ENCODE peak calls at places on chromosomes 3 and 15, in seven cellular contexts. L is HL-60, T is astrocyte of the spinal cord, I is Caco-2, P is IMR-90, F is MM.1S, D is tibial artery. Q is an unnamed sample.

GRCh38 chr3:66938338-66938963 is 59.7 kb upstream of the KBTBD8 start:
- DNase-seq in P (peak), L (peak), F (peak), T (peak), D (no peak), I (peak), Q (peak)

GRCh38 chr3:72080101-72080500 is 295.2 kb upstream of the PROK2 start:
- DNase-seq in L (no peak), D (no peak), F (no peak), T (no peak), P (no peak), I (no peak), Q (no peak)

GRCh38 chr3:36714343-36714742 is 50.0 kb downstream of the DCLK3 start:
- DNase-seq in D (no peak), I (no peak), P (no peak), F (no peak), L (no peak), T (peak), Q (peak)

GRCh38 chr3:161372321-161373260 is 1.3 kb upstream of the SPTSSB start:
- DNase-seq in F (no peak), L (no peak), D (no peak), P (no peak), T (peak), I (peak), Q (no peak)

GRCh38 chr15:74497584-74497983 is 36.6 kb upstream of the UBL7 start:
- DNase-seq in I (no peak), P (no peak), L (no peak), T (no peak), D (no peak), F (peak), Q (no peak)

GRCh38 chr3:77102916-77103769 is 63.2 kb downstream of the ROBO2 start:
- DNase-seq in P (peak), I (no peak), D (no peak), F (no peak), L (no peak), T (peak), Q (peak)

GRCh38 chr15:31032959-31033358 is 41.5 kb upstream of the MTMR10 start:
- DNase-seq in L (no peak), T (peak), I (no peak), P (peak), F (no peak), D (no peak), Q (peak)

GRCh38 chr3:147130461-147130860 is 275.9 kb downstream of the ZIC4 start:
- DNase-seq in I (no peak), D (no peak), L (no peak), P (peak), F (no peak), T (peak), Q (peak)

GRCh38 chr3:37137516-37137915 is 36.9 kb downstream of the LRRFIP2 start:
- DNase-seq in F (no peak), T (no peak), P (peak), I (no peak), D (no peak), L (no peak), Q (no peak)

GRCh38 chr3:54262943-54263342 is 140.6 kb downstream of the CACNA2D3 start:
- DNase-seq in L (no peak), D (no peak), I (no peak), F (no peak), P (no peak), T (no peak), Q (no peak)

GRCh38 chr15:101151286-101151685 is 100.6 kb downstream of the CHSY1 start:
- DNase-seq in L (no peak), F (peak), T (no peak), I (no peak), D (peak), P (no peak), Q (no peak)

GRCh38 chr15:98875309-98875708 is 132.3 kb downstream of the PGPEP1L start:
- DNase-seq in F (peak), L (no peak), D (no peak), I (no peak), T (no peak), P (peak), Q (no peak)

GRCh38 chr3:196942915-196943277 is 568 bp upstream of the NCBP2 start:
- DNase-seq in I (no peak), T (no peak), D (no peak), P (no peak), F (no peak), L (no peak), Q (peak)

GRCh38 chr15:40539030-40539429 is 25.8 kb downstream of the CCDC32 start:
- DNase-seq in L (no peak), T (no peak), P (no peak), D (no peak), F (no peak), I (no peak), Q (no peak)

GRCh38 chr15:92877000-92877399 is 23.1 kb upstream of the CHD2 start:
- DNase-seq in I (peak), P (no peak), L (no peak), T (no peak), D (no peak), F (no peak), Q (no peak)

GRCh38 chr3:15102833-15103232 is 3.9 kb upstream of the RBSN start:
- DNase-seq in F (no peak), T (no peak), I (no peak), L (no peak), D (no peak), P (no peak), Q (no peak)

GRCh38 chr15:91821458-91821857 is 32.0 kb upstream of the SLCO3A1 start:
- DNase-seq in D (no peak), P (no peak), I (no peak), T (no peak), L (no peak), F (no peak), Q (no peak)

GRCh38 chr15:77569647-77570186 is 63.0 kb downstream of the LINGO1 start:
- DNase-seq in D (no peak), I (peak), L (no peak), F (no peak), P (no peak), T (no peak), Q (peak)

GRCh38 chr3:47019201-47019600 is 39.7 kb downstream of the NBEAL2 start:
- DNase-seq in I (no peak), D (no peak), F (no peak), L (no peak), T (no peak), P (peak), Q (no peak)

GRCh38 chr3:172811099-172811498 is 60.6 kb downstream of the ECT2 start:
- DNase-seq in I (no peak), L (no peak), F (no peak), D (no peak), T (no peak), P (no peak), Q (no peak)

GRCh38 chr3:172803489-172803888 is 53.0 kb downstream of the ECT2 start:
- DNase-seq in D (no peak), I (no peak), P (no peak), F (no peak), L (no peak), T (no peak), Q (no peak)

GRCh38 chr3:172813462-172813861 is 62.9 kb downstream of the ECT2 start:
- DNase-seq in T (no peak), I (no peak), D (no peak), L (no peak), F (no peak), P (no peak), Q (no peak)

GRCh38 chr3:172804323-172804722 is 53.8 kb downstream of the ECT2 start:
- DNase-seq in P (no peak), T (no peak), D (no peak), F (no peak), I (no peak), L (no peak), Q (no peak)

GRCh38 chr3:172808969-172809546 is 58.5 kb downstream of the ECT2 start:
- DNase-seq in F (peak), T (peak), I (no peak), P (peak), D (no peak), L (peak), Q (peak)
- TF ChIP-seq CTCF in F (peak), T (no peak), I (peak), P (peak), D (peak), L (no peak), Q (peak)

GRCh38 chr3:100278910-100279309 is 18.1 kb downstream of the TBC1D23 start:
- DNase-seq in D (no peak), P (no peak), L (no peak), F (no peak), T (no peak), I (no peak), Q (no peak)
- H3K4me3 ChIP-seq in D (no peak), P (no peak), L (no peak), F (no peak), T (no peak), I (no peak), Q (no peak)

GRCh38 chr3:126082334-126083137 is 1.4 kb downstream of the SLC41A3 start:
- DNase-seq in I (no peak), D (no peak), P (no peak), T (no peak), F (no peak), L (no peak), Q (no peak)

GRCh38 chr3:126080970-126081369 is 3.0 kb downstream of the SLC41A3 start:
- DNase-seq in F (no peak), D (no peak), T (no peak), L (no peak), I (no peak), P (no peak), Q (no peak)

GRCh38 chr3:126083511-126083912 is 412 bp downstream of the SLC41A3 start:
- DNase-seq in I (peak), L (no peak), P (peak), D (no peak), T (peak), F (peak), Q (no peak)

GRCh38 chr3:126083138-126083445 is 832 bp downstream of the SLC41A3 start:
- DNase-seq in P (no peak), F (no peak), L (no peak), D (no peak), I (no peak), T (no peak), Q (no peak)

DNA sequence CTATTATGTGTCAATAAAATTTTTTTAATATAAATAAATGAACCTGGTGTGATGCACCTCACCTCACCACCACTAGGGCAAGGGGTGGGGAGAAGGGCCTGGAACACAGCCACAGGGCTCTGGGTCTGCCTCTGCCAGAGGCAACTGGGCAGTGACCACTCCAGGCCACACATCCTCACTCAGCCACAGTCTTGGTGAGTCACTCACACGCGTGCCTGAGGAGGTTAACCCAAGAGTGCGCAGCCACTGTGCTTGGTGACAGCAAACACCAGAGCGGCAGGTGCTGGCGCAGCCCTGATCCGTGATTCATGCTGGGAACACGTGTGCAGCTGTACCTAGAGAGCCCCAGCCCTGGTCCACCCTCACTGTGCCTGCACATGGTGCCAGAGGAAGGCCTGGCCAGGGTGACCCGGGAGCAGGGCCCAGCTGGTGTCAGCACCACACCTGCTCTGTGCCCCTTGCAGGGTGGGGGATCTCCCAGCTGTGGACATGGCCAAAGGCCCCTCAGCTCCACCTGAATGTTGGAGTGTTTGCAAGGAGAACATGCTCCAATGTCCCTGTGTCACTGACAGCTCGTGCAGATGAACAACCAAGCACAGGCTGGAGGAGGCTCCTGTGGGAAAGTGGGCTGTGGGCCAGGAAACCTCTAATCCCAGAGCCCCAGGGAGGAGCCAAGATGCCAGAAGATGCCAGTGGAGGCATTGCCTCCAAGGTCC is 2.1 kb downstream of the SLC41A3 start:
- DNase-seq in D (no peak), F (no peak), L (no peak), P (peak), T (peak), I (no peak), Q (peak)
- TF ChIP-seq CTCF in D (no peak), F (peak), L (no peak), P (peak), T (peak), I (no peak), Q (peak)

GRCh38 chr15:83106994-83107840 is at the start of gene TM6SF1:
- DNase-seq in D (no peak), L (no peak), I (no peak), T (no peak), F (no peak), P (no peak), Q (no peak)

GRCh38 chr15:83109532-83109931 is 2.1 kb downstream of the TM6SF1 start:
- DNase-seq in P (no peak), I (no peak), F (no peak), T (no peak), D (no peak), L (no peak), Q (no peak)

GRCh38 chr15:83107841-83108181 is 366 bp downstream of the TM6SF1 start:
- DNase-seq in F (no peak), L (no peak), I (no peak), D (no peak), T (no peak), P (no peak), Q (no peak)

GRCh38 chr15:83110361-83110760 is 2.9 kb downstream of the TM6SF1 start:
- DNase-seq in P (peak), T (no peak), I (no peak), D (no peak), F (no peak), L (no peak), Q (no peak)

DNA sequence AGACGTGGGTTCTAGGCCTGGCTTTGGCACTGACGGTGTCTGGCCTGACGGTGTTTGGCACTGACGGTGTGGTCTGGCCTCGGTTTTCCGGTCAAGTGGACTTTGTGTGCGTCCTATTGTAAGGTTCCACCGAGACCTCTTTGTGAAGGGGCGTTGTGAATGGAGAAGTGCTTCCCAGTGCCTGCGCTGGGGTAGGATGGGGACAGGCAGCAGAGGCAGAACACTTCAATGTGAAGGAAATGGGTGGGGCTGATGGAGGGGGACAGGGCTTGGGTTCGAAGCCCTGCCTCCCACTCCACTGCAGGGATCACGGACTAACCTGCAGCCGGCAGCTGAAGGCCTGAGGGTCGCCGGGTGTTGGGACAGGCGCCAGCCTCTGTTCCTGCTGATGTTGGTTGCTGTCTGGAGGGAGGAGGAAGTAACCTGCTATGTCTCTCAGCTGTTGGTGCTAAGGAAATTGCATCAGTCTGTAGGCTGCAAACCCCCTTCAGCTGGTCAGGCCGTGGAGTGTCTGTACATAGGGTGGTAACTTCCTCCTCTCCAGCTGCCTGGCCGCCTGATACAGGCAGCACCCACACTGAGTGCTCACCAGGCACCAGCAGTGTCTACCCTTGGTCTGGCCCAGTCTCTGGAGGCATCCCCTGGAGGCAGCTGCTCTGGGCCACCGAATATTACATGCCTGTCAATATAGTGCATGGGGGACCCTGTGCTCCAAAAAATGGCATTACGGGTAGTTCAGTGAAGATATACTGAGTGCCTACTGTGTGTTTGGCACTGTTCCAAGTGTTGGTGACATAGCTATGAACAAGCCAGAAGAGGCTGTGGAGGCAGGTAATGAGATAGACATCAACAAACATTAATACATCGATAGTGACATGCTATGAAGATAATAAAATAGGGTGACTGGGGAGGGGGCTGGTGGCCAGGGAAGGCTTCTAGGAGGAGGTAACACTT is 1.1 kb downstream of the TM6SF1 start:
- DNase-seq in D (peak), F (no peak), T (peak), P (peak), I (no peak), L (peak), Q (peak)
- H3K4me3 ChIP-seq in D (peak), F (no peak), T (peak), P (peak), I (no peak), L (peak), Q (peak)

GRCh38 chr15:37880009-37880834 is 54.2 kb upstream of the TMCO5A start:
- DNase-seq in T (peak), F (peak), P (peak), D (no peak), L (no peak), I (no peak), Q (peak)
- TF ChIP-seq CTCF in T (peak), F (peak), P (peak), D (peak), L (peak), I (peak), Q (peak)

GRCh38 chr3:194321666-194322640 is 29.2 kb downstream of the CPN2 start:
- DNase-seq in F (no peak), P (no peak), T (no peak), L (no peak), I (no peak), D (no peak), Q (no peak)

GRCh38 chr3:194325424-194326165 is 25.5 kb downstream of the CPN2 start:
- DNase-seq in F (no peak), P (no peak), I (no peak), D (no peak), T (no peak), L (no peak), Q (no peak)

GRCh38 chr3:194322701-194323174 is 28.4 kb downstream of the CPN2 start:
- DNase-seq in D (no peak), F (no peak), T (peak), P (peak), I (peak), L (no peak), Q (peak)

GRCh38 chr3:194324823-194325327 is 26.3 kb downstream of the CPN2 start:
- DNase-seq in I (no peak), F (no peak), D (no peak), P (no peak), L (no peak), T (no peak), Q (no peak)

DNA sequence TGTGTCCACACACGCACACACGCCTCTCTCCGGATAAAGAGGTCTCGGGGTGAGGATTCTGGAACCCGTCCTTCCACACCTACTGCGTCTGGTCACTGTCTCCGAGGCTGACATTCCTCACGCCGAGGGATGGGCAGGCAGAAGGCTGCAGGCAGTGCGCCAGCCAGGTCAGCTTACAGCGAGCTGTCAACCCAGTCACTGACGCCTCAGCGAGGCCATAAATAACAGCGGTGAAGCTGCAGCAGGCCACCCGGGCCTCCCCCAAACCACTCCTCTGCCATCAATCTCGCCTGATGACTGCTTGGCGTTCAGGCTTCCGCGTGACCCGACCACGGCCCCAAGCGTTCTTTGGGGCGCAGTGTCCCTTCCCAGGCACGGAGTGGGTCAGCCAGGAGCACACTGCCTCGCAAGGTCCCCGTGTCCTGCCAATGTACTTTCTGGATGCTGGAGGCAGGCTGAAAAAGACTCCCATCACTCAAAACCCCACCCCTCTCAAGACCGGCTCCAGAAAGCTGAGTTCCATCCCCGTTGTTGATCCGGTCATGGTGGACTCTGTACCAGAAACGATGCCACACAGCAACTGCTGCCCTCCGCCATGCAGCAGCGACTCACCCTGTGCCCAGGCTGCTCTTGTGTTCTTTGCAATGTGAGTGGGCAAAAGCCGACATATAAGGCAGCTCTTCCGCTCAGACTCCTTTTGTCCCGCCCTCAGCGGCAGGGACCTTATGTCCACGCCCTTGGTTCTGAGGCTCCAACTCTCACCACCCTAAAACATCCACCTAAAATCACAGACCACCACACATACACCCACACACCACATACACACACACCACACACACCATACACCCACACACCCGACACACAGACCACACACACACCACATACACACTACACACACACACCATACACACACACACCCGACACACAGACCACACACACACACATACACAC is 27.1 kb downstream of the CPN2 start:
- DNase-seq in L (no peak), I (peak), D (no peak), T (peak), F (no peak), P (peak), Q (peak)
- H3K4me3 ChIP-seq in L (no peak), I (no peak), D (no peak), T (no peak), F (no peak), P (no peak), Q (no peak)

GRCh38 chr3:24365168-24365567 is 129.5 kb downstream of the THRB start:
- DNase-seq in D (peak), L (no peak), P (peak), F (no peak), T (peak), I (peak), Q (peak)
- TF ChIP-seq CTCF in D (no peak), L (no peak), P (no peak), F (no peak), T (no peak), I (no peak), Q (peak)